ENCODE peak calls at places on chromosome 12, in ten cellular contexts. G is NCI-H1105 treated with DMSO at 0.1 percent for 48 hours; L is stimulated activated CD8-positive, alpha-beta memory T cell treated with anti-CD3 and anti-CD28 coated beads, Interleukin-4, amount 100 ng/mL, for 4 hours; U is HFF-Myc; A is MCF 10A; R is EL; V is cardiac fibroblast; B is stimulated activated CD4-positive, alpha-beta T cell treated with anti-CD3 and anti-CD28 coated beads, TNF-alpha, amount 100 ng/mL, for 24 hours; H is IMR-90; T is activated CD4-positive, alpha-beta T cell treated with anti-CD3 and anti-CD28 coated beads, Interleukin-2, amount 50 U/mL, for 24 hours. C is an unnamed sample.

GRCh38 chr12:127761880-127762279 is 505.1 kb upstream of the TMEM132C start:
- DNase-seq in G (peak; percentile 20), L (no peak), U (no peak), A (no peak), R (no peak), V (no peak), B (no peak), H (no peak), T (no peak), C (no peak)

GRCh38 chr12:12408265-12408690 is 51.4 kb downstream of the BORCS5 start:
- DNase-seq in G (no peak), L (no peak), U (no peak), A (no peak), R (no peak), V (no peak), B (no peak), H (no peak), T (no peak), C (no peak)

GRCh38 chr12:100141666-100141997 is 1.0 kb downstream of the BLTP3B start:
- DNase-seq in G (no peak), L (no peak), U (peak; percentile 21), A (peak; percentile 87), R (peak; percentile 80), V (peak; percentile 93), B (peak; percentile 9), H (peak; percentile 92), T (no peak), C (no peak)

GRCh38 chr12:47616440-47616839 is 89.4 kb downstream of the RPAP3 start:
- DNase-seq in G (no peak), L (no peak), U (no peak), A (no peak), R (no peak), V (peak; percentile 15), B (no peak), H (no peak), T (no peak), C (no peak)

GRCh38 chr12:19382111-19382526 is 57.2 kb upstream of the AEBP2 start:
- DNase-seq in G (no peak), L (no peak), U (peak; percentile 50), A (peak; percentile 76), R (peak; percentile 84), V (peak; percentile 92), B (peak; percentile 48), H (peak; percentile 93), T (no peak), C (no peak)

GRCh38 chr12:86117711-86118110 is 138.5 kb downstream of the MGAT4C start:
- DNase-seq in G (no peak), L (no peak), U (no peak), A (no peak), R (no peak), V (no peak), B (no peak), H (peak; percentile 4), T (no peak), C (no peak)

GRCh38 chr12:30953946-30954766 is 27.6 kb downstream of the TSPAN11 start:
- DNase-seq in G (no peak), L (no peak), U (no peak), A (no peak), R (no peak), V (no peak), B (no peak), H (no peak), T (no peak), C (no peak)

GRCh38 chr12:30219047-30219446 is 435.3 kb upstream of the TMTC1 start:
- DNase-seq in G (no peak), L (no peak), U (no peak), A (peak; percentile 18), R (peak; percentile 1), V (peak; percentile 41), B (no peak), H (peak; percentile 22), T (no peak), C (no peak)

GRCh38 chr12:12896261-12896660 is 4.9 kb downstream of the GPRC5A start:
- DNase-seq in G (no peak), L (no peak), U (no peak), A (no peak), R (peak; percentile 82), V (peak; percentile 74), B (no peak), H (peak; percentile 84), T (no peak), C (no peak)

GRCh38 chr12:2494490-2495192 is 300.1 kb upstream of the FKBP4 start:
- DNase-seq in G (no peak), L (no peak), U (no peak), A (no peak), R (no peak), V (peak; percentile 11), B (no peak), H (no peak), T (no peak), C (no peak)

C was measured in brain pericyte.